ENCODE peak calls at places on chromosomes 13 and 19, in six cellular contexts. B is K562, Z is ascending aorta, Y is heart left ventricle, N is ovary, F is substantia nigra. E is an unnamed sample.

GRCh38 chr13:114115191-114115671 is 17.2 kb downstream of the RASA3 start:
- DNase-seq in B (peak; percentile 78), Z (peak; percentile 70), Y (peak; percentile 22), N (peak; percentile 17), F (no peak), E (peak; percentile 51)

GRCh38 chr19:1608414-1609391 is 3.4 kb upstream of the UQCR11 start:
- DNase-seq in B (no peak), Z (no peak), Y (no peak), N (no peak), F (no peak), E (peak; percentile 52)

GRCh38 chr13:108102771-108103170 is 112.6 kb downstream of the LIG4 start:
- DNase-seq in B (no peak), Z (no peak), Y (no peak), N (no peak), F (no peak), E (no peak)

GRCh38 chr19:45874620-45874966 is 10.5 kb downstream of the FOXA3 start:
- DNase-seq in B (no peak), Z (no peak), Y (no peak), N (no peak), F (no peak), E (peak; percentile 6)

GRCh38 chr13:26168276-26168814 is 53.8 kb downstream of the RNF6 start:
- DNase-seq in B (no peak), Z (no peak), Y (no peak), N (no peak), F (no peak), E (no peak)

GRCh38 chr19:33647146-33647545 is 25.4 kb downstream of the CHST8 start:
- DNase-seq in B (no peak), Z (no peak), Y (no peak), N (no peak), F (no peak), E (no peak)

GRCh38 chr19:27828781-27829275 is 1384.1 kb downstream of the UQCRFS1 start:
- DNase-seq in B (no peak), Z (no peak), Y (no peak), N (no peak), F (no peak), E (no peak)

GRCh38 chr19:20238025-20238623 is 71.1 kb downstream of the ZNF486 start:
- DNase-seq in B (peak; percentile 75), Z (peak; percentile 91), Y (peak; percentile 92), N (peak; percentile 86), F (peak; percentile 84), E (peak; percentile 93)

GRCh38 chr19:39410620-39411005 is 1.9 kb upstream of the PLEKHG2 start:
- DNase-seq in B (no peak), Z (peak; percentile 78), Y (no peak), N (peak; percentile 53), F (no peak), E (peak; percentile 12)